ENCODE peak calls at places on chromosomes 11 and 22, in nine cellular contexts. T is NCI-H2171; A is pancreas; J is stimulated activated CD8-positive, alpha-beta memory T cell treated with anti-CD3 and anti-CD28 coated beads, Interleukin-12 subunit alpha, Interleukin-12 subunit beta, amount 100 ng/mL, for 1 hour; S is amniotic stem cell; P is stimulated activated CD4-positive, alpha-beta T cell treated with anti-CD3 and anti-CD28 coated beads, Interleukin-2, amount 100 ng/mL, for 48 hours; K is RWPE2; Y is CD4-positive, CD25-positive, alpha-beta regulatory T cell; Q is SJCRH30. G is an unnamed sample.
A peak's percentile ranks its signal among the peaks of the same experiment; 100 is the strongest.

GRCh38 chr11:78613053-78613813 is 38.6 kb upstream of the NARS2 start:
- DNase-seq in T (no peak), A (no peak), J (no peak), S (no peak), P (no peak), K (no peak), Y (no peak), Q (no peak), G (no peak)

GRCh38 chr11:35390737-35391682 is 28.3 kb downstream of the SLC1A2 start:
- DNase-seq in T (no peak), A (peak; percentile 28), J (no peak), S (peak; percentile 65), P (peak; percentile 29), K (no peak), Y (no peak), Q (no peak), G (no peak)

GRCh38 chr22:27230189-27230588 is 571.4 kb downstream of the MN1 start:
- DNase-seq in T (no peak), A (no peak), J (no peak), S (no peak), P (no peak), K (no peak), Y (no peak), Q (no peak), G (no peak)

GRCh38 chr11:3901249-3902025 is 46.0 kb downstream of the STIM1 start:
- DNase-seq in T (no peak), A (no peak), J (no peak), S (no peak), P (no peak), K (no peak), Y (no peak), Q (no peak), G (no peak)

GRCh38 chr22:45934659-45935341 is 42.2 kb downstream of the WNT7B start:
- DNase-seq in T (no peak), A (peak; percentile 57), J (no peak), S (peak; percentile 50), P (no peak), K (peak; percentile 94), Y (no peak), Q (no peak), G (no peak)

GRCh38 chr22:32165692-32166091 is 6.6 kb upstream of the C22orf42 start:
- DNase-seq in T (no peak), A (no peak), J (no peak), S (no peak), P (no peak), K (no peak), Y (no peak), Q (no peak), G (no peak)

GRCh38 chr11:92415246-92415645 is 190.6 kb downstream of the FAT3 start:
- DNase-seq in T (no peak), A (no peak), J (no peak), S (no peak), P (no peak), K (no peak), Y (no peak), Q (no peak), G (no peak)

GRCh38 chr11:47950396-47950795 is 30.0 kb upstream of the PTPRJ start:
- DNase-seq in T (no peak), A (no peak), J (peak; percentile 38), S (no peak), P (no peak), K (no peak), Y (peak; percentile 71), Q (no peak), G (peak; percentile 11)

GRCh38 chr11:86625981-86626380 is 46.4 kb downstream of the ME3 start:
- DNase-seq in T (no peak), A (no peak), J (no peak), S (no peak), P (no peak), K (no peak), Y (no peak), Q (no peak), G (no peak)

GRCh38 chr22:45997775-45998637 is 21.0 kb upstream of the WNT7B start:
- DNase-seq in T (no peak), A (peak; percentile 36), J (no peak), S (no peak), P (no peak), K (peak; percentile 42), Y (no peak), Q (no peak), G (no peak)

GRCh38 chr11:2400761-2401435 is 348 bp downstream of the TSSC4 start:
- DNase-seq in T (no peak), A (no peak), J (no peak), S (no peak), P (no peak), K (no peak), Y (no peak), Q (no peak), G (no peak)

GRCh38 chr11:65424200-65425104 is 1.9 kb downstream of the NEAT1 start:
- DNase-seq in T (no peak), A (peak; percentile 78), J (no peak), S (no peak), P (no peak), K (peak; percentile 47), Y (peak; percentile 70), Q (no peak), G (no peak)

GRCh38 chr11:35927730-35928129 is 16.1 kb upstream of the LDLRAD3 start:
- DNase-seq in T (peak; percentile 55), A (peak; percentile 69), J (no peak), S (no peak), P (no peak), K (peak; percentile 95), Y (no peak), Q (no peak), G (no peak)

GRCh38 chr11:119506436-119506835 is 83.5 kb upstream of the THY1 start:
- DNase-seq in T (no peak), A (no peak), J (no peak), S (no peak), P (no peak), K (no peak), Y (no peak), Q (no peak), G (no peak)

GRCh38 chr11:87453531-87454089 is 415.9 kb downstream of the TMEM135 start:
- DNase-seq in T (no peak), A (no peak), J (no peak), S (no peak), P (no peak), K (no peak), Y (no peak), Q (no peak), G (no peak)

GRCh38 chr11:95465887-95466286 is 234.9 kb upstream of the SESN3 start:
- DNase-seq in T (no peak), A (no peak), J (no peak), S (no peak), P (no peak), K (no peak), Y (no peak), Q (no peak), G (no peak)

GRCh38 chr11:1303973-1304372 is 5.5 kb downstream of the TOLLIP start:
- DNase-seq in T (no peak), A (peak; percentile 74), J (no peak), S (no peak), P (no peak), K (no peak), Y (no peak), Q (no peak), G (no peak)

GRCh38 chr22:21694795-21695431 is 29.1 kb downstream of the PPIL2 start:
- DNase-seq in T (no peak), A (no peak), J (no peak), S (no peak), P (no peak), K (no peak), Y (no peak), Q (no peak), G (no peak)

GRCh38 chr11:133810179-133810550 is 35.1 kb downstream of the SPATA19 start:
- DNase-seq in T (no peak), A (no peak), J (no peak), S (no peak), P (no peak), K (no peak), Y (no peak), Q (no peak), G (no peak)

GRCh38 chr11:133896642-133897330 is 51.5 kb upstream of the SPATA19 start:
- DNase-seq in T (no peak), A (no peak), J (no peak), S (no peak), P (no peak), K (no peak), Y (no peak), Q (no peak), G (no peak)

GRCh38 chr22:24707477-24707816 is 67.1 kb downstream of the PIWIL3 start:
- DNase-seq in T (no peak), A (no peak), J (no peak), S (no peak), P (no peak), K (no peak), Y (no peak), Q (no peak), G (no peak)

GRCh38 chr11:116312560-116313340 is 460.0 kb downstream of the BUD13 start:
- DNase-seq in T (peak; percentile 92), A (peak; percentile 85), J (no peak), S (no peak), P (no peak), K (peak; percentile 76), Y (no peak), Q (peak; percentile 40), G (no peak)

G was measured in activated T-helper 1 cell treated with Interleukin-2 at 50 U/mL for 16 hours.